ENCODE peak calls at places on chromosomes 16 and 17, in five cellular contexts. J, N, W, T and F are unnamed samples.
A peak's percentile ranks its signal among the peaks of the same experiment; 100 is the strongest.

GRCh38 chr17:48997827-48998556 is 807 bp downstream of the IGF2BP1 start:
- DNase-seq in J (no peak), N (no peak), W (no peak), T (no peak), F (no peak)

GRCh38 chr17:78110363-78111011 is 18.1 kb downstream of the TMC6 start:
- DNase-seq in J (no peak), N (no peak), W (no peak), T (peak; percentile 19), F (no peak)

GRCh38 chr16:74451951-74452758 is 30.9 kb upstream of the CLEC18B start:
- DNase-seq in J (no peak), N (no peak), W (peak; percentile 74), T (no peak), F (no peak)

GRCh38 chr17:35931794-35932419 is 1.3 kb upstream of the RDM1 start:
- DNase-seq in J (no peak), N (peak; percentile 5), W (no peak), T (no peak), F (no peak)

GRCh38 chr17:81080056-81080455 is 45.1 kb downstream of the BAIAP2 start:
- DNase-seq in J (no peak), N (no peak), W (no peak), T (no peak), F (no peak)

GRCh38 chr16:69187387-69187890 is 475 bp downstream of the SNTB2 start:
- DNase-seq in J (peak; percentile 72), N (peak; percentile 46), W (peak; percentile 17), T (peak; percentile 46), F (peak; percentile 45)

GRCh38 chr16:16877061-16877460 is 498.1 kb downstream of the NPIPA7 start:
- DNase-seq in J (no peak), N (no peak), W (no peak), T (no peak), F (no peak)

GRCh38 chr17:43891851-43892671 is 15.3 kb downstream of the MPP2 start:
- DNase-seq in J (no peak), N (no peak), W (no peak), T (no peak), F (no peak)

GRCh38 chr17:47199627-47200324 is 9.4 kb upstream of the MYL4 start:
- DNase-seq in J (no peak), N (no peak), W (no peak), T (no peak), F (peak; percentile 44)

GRCh38 chr16:49902908-49903307 is 47.0 kb upstream of the ZNF423 start:
- DNase-seq in J (no peak), N (no peak), W (no peak), T (no peak), F (no peak)

GRCh38 chr16:5575846-5576245 is 478.3 kb upstream of the EEF2KMT start:
- DNase-seq in J (no peak), N (no peak), W (no peak), T (no peak), F (no peak)

GRCh38 chr17:65660947-65661346 is 99.5 kb upstream of the AXIN2 start:
- DNase-seq in J (no peak), N (peak; percentile 12), W (no peak), T (no peak), F (no peak)

GRCh38 chr16:72857841-72858594 is 189.9 kb downstream of the ZFHX3 start:
- DNase-seq in J (no peak), N (no peak), W (no peak), T (no peak), F (no peak)

GRCh38 chr17:74757931-74758845 is 9.8 kb downstream of the NHERF1 start:
- DNase-seq in J (peak; percentile 43), N (peak; percentile 62), W (no peak), T (no peak), F (no peak)

GRCh38 chr17:50891577-50891989 is 25.4 kb upstream of the TOB1 start:
- DNase-seq in J (no peak), N (no peak), W (no peak), T (no peak), F (no peak)